ENCODE peak calls at places on chromosomes 16 and 17, in four cellular contexts. L is upper lobe of right lung, D is tibial nerve, Q is HCT116. H is an unnamed sample. For H3K9me3, the result is how much of the 10 kb centered on the place peaks cover.

GRCh38 chr16:52238710-52239109 is 308.2 kb downstream of the TOX3 start:
- DNase-seq in L (no peak), D (no peak), Q (no peak), H (no peak)

GRCh38 chr17:75587718-75588545 is at the start of gene MYO15B:
- DNase-seq in L (peak), D (peak), Q (no peak), H (peak)

GRCh38 chr17:40317345-40317873 is 8.4 kb downstream of the RARA start:
- DNase-seq in L (peak), D (no peak), Q (peak), H (no peak)

GRCh38 chr17:74745548-74746177 is 2.8 kb upstream of the NHERF1 start:
- DNase-seq in L (no peak), D (no peak), Q (no peak), H (no peak)

GRCh38 chr16:85436207-85436606 is 176.9 kb upstream of the GSE1 start:
- DNase-seq in L (no peak), D (no peak), Q (no peak), H (no peak)

GRCh38 chr16:88428616-88429386 is 24.3 kb upstream of the ZFPM1 start:
- DNase-seq in L (no peak), D (no peak), Q (no peak), H (no peak)

GRCh38 chr16:75059411-75059810 is 57.2 kb downstream of the LDHD start:
- DNase-seq in L (no peak), D (no peak), Q (no peak), H (no peak)

GRCh38 chr17:35046740-35047283 is 16.7 kb downstream of the RFFL start:
- DNase-seq in L (no peak), D (no peak), Q (no peak), H (peak)

GRCh38 chr16:73228649-73229048 is 180.7 kb upstream of the ZFHX3 start:
- DNase-seq in L (no peak), D (no peak), Q (no peak), H (no peak)

GRCh38 chr17:46802831-46803230 is 15.7 kb downstream of the WNT3 start:
- DNase-seq in L (no peak), D (no peak), Q (no peak), H (no peak)

GRCh38 chr17:17841620-17842025 is 4.8 kb upstream of the SREBF1 start:
- DNase-seq in L (peak), D (no peak), Q (no peak), H (no peak)

GRCh38 chr16:27690604-27691003 is 140.7 kb downstream of the KATNIP start:
- DNase-seq in L (peak), D (no peak), Q (peak), H (no peak)

DNA sequence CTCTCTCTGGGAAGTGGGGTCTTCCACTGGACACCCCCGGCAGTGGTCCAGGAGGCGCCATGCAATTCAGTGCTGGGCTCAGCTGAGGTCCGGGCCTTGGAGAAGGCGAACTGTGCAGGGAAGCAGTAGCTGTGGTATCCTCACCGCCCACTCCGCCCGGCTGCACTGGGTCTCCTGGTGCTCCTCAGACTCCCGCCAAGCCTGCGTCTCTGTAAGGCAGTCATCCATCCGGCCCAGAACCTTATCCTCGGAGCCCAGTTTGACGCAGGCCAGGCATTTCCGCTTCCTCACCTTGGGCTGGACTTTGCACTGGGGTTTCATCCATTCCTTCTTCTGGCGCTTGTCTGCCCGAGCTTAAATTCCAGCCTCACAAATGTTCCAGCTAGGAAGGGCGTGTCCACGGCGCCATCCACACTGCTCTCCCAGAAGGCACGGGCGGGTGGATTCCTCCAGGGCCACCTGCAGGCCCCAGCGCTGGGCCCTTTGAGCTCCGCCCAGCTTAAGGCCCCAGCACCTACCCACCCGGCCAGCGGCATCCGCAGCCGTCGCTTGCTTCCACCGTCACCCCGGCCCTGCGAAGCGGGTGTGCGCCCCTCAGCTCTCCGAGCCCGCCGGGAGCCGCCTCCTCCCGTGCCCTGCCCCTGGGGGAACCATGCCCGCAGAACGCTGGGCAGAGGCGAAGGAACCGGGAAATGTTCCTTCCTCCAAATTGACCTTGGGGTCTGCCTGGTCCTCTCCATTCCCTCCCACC is 1884.8 kb downstream of the TP53TG3F start:
- DNase-seq in L (no peak), D (no peak), Q (no peak), H (no peak)
- H3K9me3 ChIP-seq in L (under half), D (under half), Q (under half), H (under half)

DNA sequence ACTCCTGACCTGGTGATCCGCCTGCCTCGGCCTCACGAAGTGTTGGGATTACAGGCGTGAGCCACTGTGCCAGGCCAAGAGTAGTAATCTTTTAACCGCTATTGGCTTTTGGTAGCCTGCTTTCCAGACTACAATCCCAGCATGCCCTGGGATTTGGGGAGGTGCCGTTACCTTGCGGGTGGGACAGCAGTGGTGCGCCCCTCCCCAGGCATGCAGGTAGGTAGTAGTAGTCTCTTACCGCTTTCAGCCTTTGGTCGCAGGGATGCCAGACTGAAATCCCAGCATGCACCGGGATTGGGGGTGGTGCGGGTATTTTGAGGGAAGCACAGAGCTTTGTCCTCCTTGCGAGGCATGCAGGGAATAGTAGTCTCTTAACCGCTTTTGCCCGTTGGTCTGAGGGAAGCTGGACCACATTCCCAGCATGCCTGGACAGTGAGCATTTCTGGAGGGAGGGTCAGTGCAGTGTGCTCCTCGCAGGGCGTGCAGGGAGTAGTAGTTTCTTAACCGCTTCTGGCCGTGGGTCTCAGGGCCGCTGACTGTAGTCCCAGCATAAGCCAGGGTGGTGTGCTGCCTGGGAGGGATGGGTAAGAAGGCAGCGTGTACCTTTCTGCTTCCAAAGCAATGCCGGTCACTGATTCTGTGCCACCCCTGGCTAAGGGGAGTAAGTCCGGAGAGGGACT is 1686.8 kb downstream of the TP53TG3F start:
- DNase-seq in L (no peak), D (no peak), Q (no peak), H (no peak)
- H3K9me3 ChIP-seq in L (under half), D (under half), Q (under half), H (under half)

DNA sequence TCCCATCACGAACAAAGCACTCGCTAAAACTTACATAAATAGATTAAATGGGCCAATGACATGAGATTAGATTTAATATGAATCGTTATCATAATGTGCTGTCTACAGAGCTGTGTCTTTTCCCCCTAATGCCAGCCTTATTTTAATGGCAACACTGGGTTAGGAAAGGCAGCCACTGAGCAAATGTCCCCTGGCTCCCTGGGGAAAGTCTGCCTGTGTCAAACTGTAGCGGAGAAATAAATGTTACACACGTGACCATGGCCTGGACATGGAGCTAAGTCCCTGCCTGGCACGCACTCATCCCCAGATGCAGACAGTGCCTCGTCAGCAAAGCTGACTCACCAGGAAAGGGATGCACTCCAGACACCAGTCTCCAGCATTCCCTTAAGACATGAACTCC is 61.3 kb upstream of the SDK2 start:
- DNase-seq in L (no peak), D (no peak), Q (no peak), H (no peak)
- H3K9me3 ChIP-seq in L (under half), D (under half), Q (under half), H (under half)

DNA sequence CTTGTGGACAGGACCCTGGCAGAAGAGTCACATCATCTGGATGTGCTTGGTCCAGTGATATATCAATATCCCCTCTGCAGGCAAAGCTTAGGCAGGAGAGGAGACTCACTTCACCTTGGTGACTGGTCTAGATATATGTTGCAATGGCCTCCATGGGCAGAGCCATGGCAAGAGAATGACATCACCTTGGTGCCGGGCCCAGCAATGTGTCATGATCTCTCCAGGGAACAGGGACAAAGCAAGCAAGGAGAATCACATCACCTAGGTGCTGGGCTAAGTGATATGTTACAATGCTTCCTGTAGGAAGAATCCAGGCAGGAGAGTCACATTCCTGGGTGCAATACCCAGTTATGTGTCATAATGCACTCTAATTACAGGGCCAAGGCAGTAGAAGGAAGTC is 2106.2 kb downstream of the TP53TG3F start:
- DNase-seq in L (no peak), D (no peak), Q (no peak), H (no peak)
- H3K9me3 ChIP-seq in L (under half), D (under half), Q (under half), H (under half)

GRCh38 chr16:35750701-35751104 is 2291.3 kb downstream of the TP53TG3F start:
- DNase-seq in L (no peak), D (no peak), Q (no peak), H (no peak)
- H3K9me3 ChIP-seq in L (under half), D (under half), Q (under half), H (under half)

GRCh38 chr16:4301968-4302367 is 13.9 kb upstream of the GLIS2 start:
- DNase-seq in L (no peak), D (no peak), Q (no peak), H (no peak)

GRCh38 chr16:4307215-4308037 is 8.4 kb upstream of the GLIS2 start:
- DNase-seq in L (peak), D (peak), Q (peak), H (peak)

GRCh38 chr16:4301177-4301576 is 14.7 kb upstream of the GLIS2 start:
- DNase-seq in L (no peak), D (no peak), Q (no peak), H (no peak)

GRCh38 chr16:4306439-4307214 is 9.2 kb upstream of the GLIS2 start:
- DNase-seq in L (no peak), D (no peak), Q (no peak), H (no peak)

GRCh38 chr16:4303973-4304372 is 11.9 kb upstream of the GLIS2 start:
- DNase-seq in L (no peak), D (no peak), Q (no peak), H (no peak)
- H3K9me3 ChIP-seq in L (under half), D (under half), Q (under half), H (under half)

DNA sequence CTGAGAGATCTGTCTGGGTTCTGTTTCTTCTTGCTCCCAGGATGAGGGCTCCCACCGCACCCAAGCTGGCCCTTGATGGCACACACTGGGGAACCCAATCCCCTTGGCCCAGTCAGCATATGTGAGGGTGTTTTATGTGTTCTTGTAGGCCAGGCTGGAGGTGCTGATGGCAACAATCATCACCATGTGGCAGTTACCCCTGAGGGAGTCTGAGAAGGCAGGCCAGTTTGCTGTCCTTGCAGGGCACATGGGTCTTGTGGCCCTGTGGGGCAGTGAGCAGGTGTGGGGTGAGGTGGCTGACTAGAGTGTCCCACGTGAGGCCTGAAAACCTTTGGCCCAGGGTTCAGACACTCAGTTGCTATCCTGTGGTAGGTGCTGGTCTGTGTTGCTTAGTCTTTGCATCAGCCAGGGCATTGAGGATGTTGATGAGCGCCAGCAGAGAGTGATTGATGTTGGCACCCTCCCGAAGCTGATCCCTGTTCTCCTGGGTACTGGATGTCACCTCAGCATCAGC is 2183.0 kb downstream of the TP53TG3F start:
- DNase-seq in L (no peak), D (no peak), Q (no peak), H (no peak)
- H3K9me3 ChIP-seq in L (under half), D (under half), Q (under half), H (under half)

GRCh38 chr17:68210570-68210969 is 37.3 kb upstream of the AMZ2 start:
- DNase-seq in L (no peak), D (no peak), Q (no peak), H (no peak)
- H3K9me3 ChIP-seq in L (under half), D (under half), Q (under half), H (under half)

GRCh38 chr16:3388325-3388724 is 12.5 kb downstream of the ZSCAN32 start:
- DNase-seq in L (no peak), D (no peak), Q (no peak), H (no peak)
- H3K9me3 ChIP-seq in L (half or more), D (under half), Q (under half), H (under half)

GRCh38 chr16:35564889-35565288 is 2105.5 kb downstream of the TP53TG3F start:
- DNase-seq in L (no peak), D (no peak), Q (no peak), H (no peak)
- H3K9me3 ChIP-seq in L (under half), D (under half), Q (under half), H (under half)

H was measured in T-helper 17 cell.